ENCODE peak calls at places on chromosome 15, in eight cellular contexts. X is vagina, Z is endothelial cell of umbilical vein, D is lower leg skin, G is H54, S is stomach, W is NB4, J is K562. K is an unnamed sample.

GRCh38 chr15:100350434-100351226 is 8.9 kb upstream of the ADAMTS17 start:
- DNase-seq in X (no peak), Z (no peak), D (no peak), G (no peak), S (peak), W (peak), J (no peak), K (peak)

GRCh38 chr15:71651750-71652186 is 158.6 kb upstream of the NR2E3 start:
- DNase-seq in X (no peak), Z (peak), D (peak), G (peak), S (peak), W (peak), J (no peak), K (peak)

GRCh38 chr15:23629234-23629805 is 18.3 kb downstream of the MAGEL2 start:
- DNase-seq in X (no peak), Z (no peak), D (no peak), G (no peak), S (no peak), W (peak), J (peak), K (no peak)

GRCh38 chr15:43948691-43949325 is 122.0 kb downstream of the WDR76 start:
- DNase-seq in X (no peak), Z (no peak), D (no peak), G (no peak), S (no peak), W (no peak), J (no peak), K (no peak)

GRCh38 chr15:47983533-47983932 is 137.3 kb upstream of the SLC24A5 start:
- DNase-seq in X (no peak), Z (no peak), D (no peak), G (no peak), S (no peak), W (no peak), J (no peak), K (no peak)

GRCh38 chr15:70438776-70439175 is 324.6 kb downstream of the UACA start:
- DNase-seq in X (no peak), Z (no peak), D (no peak), G (no peak), S (no peak), W (no peak), J (no peak), K (no peak)

GRCh38 chr15:41546846-41547786 is 3.1 kb upstream of the RPAP1 start:
- DNase-seq in X (no peak), Z (no peak), D (no peak), G (no peak), S (no peak), W (no peak), J (peak), K (no peak)

GRCh38 chr15:78203346-78204225 is 30.8 kb downstream of the ACSBG1 start:
- DNase-seq in X (no peak), Z (no peak), D (peak), G (no peak), S (peak), W (no peak), J (no peak), K (peak)

GRCh38 chr15:48084759-48085420 is 35.9 kb upstream of the SLC24A5 start:
- DNase-seq in X (no peak), Z (peak), D (no peak), G (no peak), S (no peak), W (peak), J (no peak), K (no peak)

GRCh38 chr15:91283155-91283554 is 183.1 kb downstream of the SV2B start:
- DNase-seq in X (no peak), Z (no peak), D (no peak), G (no peak), S (no peak), W (no peak), J (no peak), K (no peak)

GRCh38 chr15:100847194-100847593 is 32.4 kb upstream of the ALDH1A3 start:
- DNase-seq in X (no peak), Z (no peak), D (no peak), G (no peak), S (peak), W (no peak), J (no peak), K (no peak)

GRCh38 chr15:83890584-83890983 is 236.7 kb downstream of the ADAMTSL3 start:
- DNase-seq in X (no peak), Z (peak), D (no peak), G (no peak), S (no peak), W (no peak), J (no peak), K (no peak)

GRCh38 chr15:40291088-40291574 is 8.3 kb upstream of the ANKRD63 start:
- DNase-seq in X (no peak), Z (peak), D (no peak), G (no peak), S (peak), W (no peak), J (peak), K (no peak)

GRCh38 chr15:58398053-58398452 is 33.7 kb upstream of the LIPC start:
- DNase-seq in X (no peak), Z (no peak), D (no peak), G (no peak), S (no peak), W (no peak), J (no peak), K (no peak)

GRCh38 chr15:33119263-33119662 is 75.3 kb downstream of the FMN1 start:
- DNase-seq in X (no peak), Z (no peak), D (no peak), G (no peak), S (no peak), W (no peak), J (no peak), K (no peak)

GRCh38 chr15:95259513-95259912 is 1028.2 kb downstream of the MCTP2 start:
- DNase-seq in X (no peak), Z (peak), D (peak), G (peak), S (peak), W (peak), J (peak), K (peak)

GRCh38 chr15:48052871-48053383 is 67.9 kb upstream of the SLC24A5 start:
- DNase-seq in X (no peak), Z (no peak), D (no peak), G (no peak), S (no peak), W (no peak), J (no peak), K (no peak)

GRCh38 chr15:65342493-65342892 is 35.3 kb downstream of the IGDCC3 start:
- DNase-seq in X (no peak), Z (no peak), D (no peak), G (no peak), S (no peak), W (no peak), J (no peak), K (no peak)

GRCh38 chr15:90560229-90560771 is 30.6 kb downstream of the CRTC3 start:
- DNase-seq in X (no peak), Z (peak), D (peak), G (no peak), S (no peak), W (no peak), J (no peak), K (no peak)

GRCh38 chr15:44537728-44538240 is 837 bp downstream of the EIF3J start:
- DNase-seq in X (no peak), Z (no peak), D (no peak), G (no peak), S (no peak), W (peak), J (peak), K (peak)

GRCh38 chr15:78398076-78398825 is 39.8 kb upstream of the IREB2 start:
- DNase-seq in X (no peak), Z (no peak), D (no peak), G (no peak), S (no peak), W (no peak), J (no peak), K (no peak)

GRCh38 chr15:31571676-31572075 is 245.0 kb downstream of the KLF13 start:
- DNase-seq in X (peak), Z (no peak), D (no peak), G (no peak), S (no peak), W (peak), J (peak), K (no peak)

GRCh38 chr15:75578206-75578947 is 738 bp downstream of the PTPN9 start:
- DNase-seq in X (no peak), Z (peak), D (no peak), G (peak), S (peak), W (peak), J (peak), K (peak)

GRCh38 chr15:75577401-75578205 is 1.5 kb downstream of the PTPN9 start:
- DNase-seq in X (no peak), Z (peak), D (no peak), G (no peak), S (no peak), W (peak), J (no peak), K (peak)

GRCh38 chr15:75583689-75584088 is 4.6 kb upstream of the PTPN9 start:
- DNase-seq in X (no peak), Z (no peak), D (no peak), G (no peak), S (no peak), W (no peak), J (no peak), K (no peak)

GRCh38 chr15:75584121-75584520 is 5.0 kb upstream of the PTPN9 start:
- DNase-seq in X (no peak), Z (no peak), D (no peak), G (no peak), S (no peak), W (no peak), J (no peak), K (no peak)

GRCh38 chr15:75578948-75579908 is at the start of gene PTPN9:
- DNase-seq in X (no peak), Z (peak), D (peak), G (peak), S (peak), W (peak), J (peak), K (peak)
- TF ChIP-seq POLR2A in X (no peak), Z (peak), D (no peak), G (peak), S (no peak), W (peak), J (peak), K (no peak)

DNA sequence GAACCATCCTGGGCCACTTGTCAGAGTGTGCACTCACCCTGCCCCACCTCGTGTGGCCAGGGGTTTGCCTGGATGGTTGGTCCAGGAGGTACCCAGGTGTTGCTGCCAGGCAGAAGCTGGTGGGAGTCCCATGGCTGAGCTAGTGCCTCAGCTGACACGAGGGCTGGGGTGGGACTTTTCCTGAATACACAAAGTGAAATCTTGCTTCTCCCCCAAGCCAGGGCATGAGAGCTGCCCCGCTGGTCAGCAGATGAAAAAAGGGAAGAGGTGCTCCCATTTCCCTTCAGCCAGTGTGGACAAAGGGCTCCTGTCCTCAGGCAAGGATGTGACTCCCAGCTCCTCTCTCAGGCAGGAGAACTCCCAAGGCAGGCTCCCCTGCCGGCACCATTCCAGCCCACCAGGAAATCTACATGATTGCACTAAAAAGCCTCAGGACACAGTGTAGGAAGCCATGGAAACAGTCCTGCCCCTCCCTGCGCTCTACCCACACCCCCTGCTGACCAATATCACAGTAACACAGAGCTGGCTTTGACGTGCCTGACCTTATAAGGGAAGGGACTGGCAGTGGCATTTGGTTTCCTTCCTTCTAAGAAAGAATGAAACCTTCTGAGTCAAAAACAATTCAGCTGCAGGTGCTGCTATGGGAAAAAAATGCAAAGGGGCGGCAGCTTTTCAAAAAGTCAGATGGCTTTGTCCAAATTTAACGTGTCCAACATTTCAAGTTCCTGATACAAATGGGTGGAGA is 33.9 kb downstream of the MYO5C start:
- DNase-seq in X (no peak), Z (peak), D (peak), G (peak), S (peak), W (peak), J (no peak), K (no peak)
- TF ChIP-seq POLR2A in X (no peak), Z (peak), D (no peak), G (no peak), S (no peak), W (no peak), J (no peak), K (no peak)

GRCh38 chr15:85618956-85619491 is 175.7 kb downstream of the KLHL25 start:
- DNase-seq in X (no peak), Z (peak), D (peak), G (peak), S (peak), W (peak), J (no peak), K (no peak)
- TF ChIP-seq POLR2A in X (no peak), Z (no peak), D (no peak), G (no peak), S (no peak), W (no peak), J (no peak), K (no peak)

GRCh38 chr15:68618339-68619302 is 39.8 kb downstream of the CORO2B start:
- DNase-seq in X (no peak), Z (peak), D (no peak), G (no peak), S (no peak), W (peak), J (no peak), K (no peak)

GRCh38 chr15:68623301-68623892 is 44.6 kb downstream of the CORO2B start:
- DNase-seq in X (no peak), Z (no peak), D (no peak), G (no peak), S (no peak), W (no peak), J (no peak), K (no peak)

GRCh38 chr15:68619303-68619698 is 40.5 kb downstream of the CORO2B start:
- DNase-seq in X (no peak), Z (no peak), D (no peak), G (no peak), S (no peak), W (no peak), J (no peak), K (no peak)

GRCh38 chr15:68621535-68621934 is 42.7 kb downstream of the CORO2B start:
- DNase-seq in X (no peak), Z (no peak), D (no peak), G (no peak), S (no peak), W (no peak), J (no peak), K (no peak)

DNA sequence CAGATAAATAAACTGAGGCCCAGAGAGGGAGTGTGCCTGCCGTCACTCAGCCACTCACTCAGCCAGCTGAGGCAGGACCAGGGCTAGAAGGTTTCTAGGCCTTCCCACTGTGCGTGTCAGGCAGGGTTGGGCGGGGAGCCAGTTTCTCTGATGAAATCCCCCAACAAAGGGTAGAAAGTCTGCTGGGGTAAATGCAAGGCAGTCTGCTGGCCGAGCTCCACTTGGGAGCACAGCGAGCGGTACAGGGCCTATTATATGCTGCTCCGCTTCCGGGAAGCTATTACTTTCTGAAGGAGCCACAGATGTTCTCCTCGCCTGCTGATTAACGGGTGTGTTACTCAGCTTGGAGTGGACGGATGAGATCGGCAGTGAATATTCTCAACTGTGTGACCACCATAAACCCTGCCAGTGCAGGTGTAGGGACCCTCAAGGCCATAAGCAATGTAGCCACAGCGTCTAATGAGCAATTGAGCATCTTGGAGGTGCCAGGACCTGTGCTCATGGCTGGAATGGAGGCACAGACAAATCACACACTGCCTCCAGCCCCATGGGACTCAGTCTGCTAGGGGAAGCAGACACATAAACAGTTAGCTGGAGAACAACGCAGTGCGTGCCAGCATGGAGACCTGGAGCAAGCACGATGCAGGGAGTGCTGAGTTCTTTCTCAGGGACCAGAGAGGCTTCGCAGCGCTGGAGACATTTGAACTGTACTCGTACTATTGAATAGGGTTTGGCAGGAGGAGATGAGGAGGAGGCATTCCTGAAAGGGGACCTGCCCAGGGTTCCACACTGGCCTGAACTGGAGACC is 42.1 kb downstream of the CORO2B start:
- DNase-seq in X (no peak), Z (no peak), D (peak), G (no peak), S (peak), W (no peak), J (no peak), K (no peak)
- TF ChIP-seq POLR2A in X (no peak), Z (no peak), D (no peak), G (no peak), S (no peak), W (no peak), J (no peak), K (no peak)

GRCh38 chr15:88623061-88623460 is 1.9 kb downstream of the AEN start:
- DNase-seq in X (no peak), Z (peak), D (no peak), G (peak), S (no peak), W (peak), J (no peak), K (peak)
- TF ChIP-seq POLR2A in X (no peak), Z (no peak), D (no peak), G (no peak), S (no peak), W (no peak), J (no peak), K (no peak)

K was measured in erythroblast.